ENCODE peak calls at places on chromosomes 12 and 14, in ten cellular contexts. L is A549, A is GM10248, T is adrenal gland, N is HFFc6, U is astrocyte of the cerebellum, X is AG04449, O is Peyer's patch, E is left ventricle myocardium inferior, Z is thyroid gland. I is an unnamed sample.

GRCh38 chr14:84006643-84007137 is 1523.3 kb upstream of the FLRT2 start:
- DNase-seq in L (no peak), A (no peak), T (peak), N (no peak), U (no peak), X (no peak), O (no peak), E (no peak), Z (peak), I (no peak)

GRCh38 chr12:53097564-53098353 is at the start of gene IGFBP6:
- DNase-seq in L (peak), A (peak), T (peak), N (peak), U (no peak), X (no peak), O (peak), E (peak), Z (peak), I (peak)

GRCh38 chr12:8077207-8077606 is 4.9 kb upstream of the NECAP1 start:
- DNase-seq in L (no peak), A (no peak), T (no peak), N (peak), U (peak), X (no peak), O (no peak), E (no peak), Z (no peak), I (no peak)

GRCh38 chr14:62081956-62082355 is 319.7 kb downstream of the SNAPC1 start:
- DNase-seq in L (no peak), A (no peak), T (no peak), N (no peak), U (no peak), X (no peak), O (no peak), E (no peak), Z (no peak), I (no peak)

GRCh38 chr14:76720382-76720813 is 40.9 kb upstream of the VASH1 start:
- DNase-seq in L (no peak), A (peak), T (peak), N (no peak), U (no peak), X (no peak), O (peak), E (peak), Z (peak), I (peak)

GRCh38 chr12:107718606-107719005 is 33.0 kb downstream of the PWP1 start:
- DNase-seq in L (no peak), A (no peak), T (no peak), N (no peak), U (no peak), X (no peak), O (no peak), E (no peak), Z (no peak), I (no peak)

GRCh38 chr14:105026033-105026785 is 5.3 kb upstream of the CDCA4 start:
- DNase-seq in L (no peak), A (peak), T (no peak), N (peak), U (no peak), X (no peak), O (no peak), E (no peak), Z (no peak), I (no peak)

GRCh38 chr12:121214171-121214777 is 4.3 kb downstream of the P2RX4 start:
- DNase-seq in L (no peak), A (no peak), T (no peak), N (peak), U (peak), X (no peak), O (no peak), E (no peak), Z (no peak), I (no peak)

GRCh38 chr14:103003351-103003615 is 54.1 kb downstream of the CDC42BPB start:
- DNase-seq in L (no peak), A (no peak), T (no peak), N (no peak), U (no peak), X (no peak), O (no peak), E (no peak), Z (no peak), I (no peak)

GRCh38 chr12:69027411-69027811 is 94.4 kb upstream of the CPM start:
- DNase-seq in L (no peak), A (no peak), T (no peak), N (peak), U (no peak), X (no peak), O (no peak), E (no peak), Z (no peak), I (no peak)

GRCh38 chr12:58090685-58091084 is 149.3 kb downstream of the ATP23 start:
- DNase-seq in L (no peak), A (no peak), T (no peak), N (no peak), U (no peak), X (no peak), O (no peak), E (no peak), Z (no peak), I (no peak)

GRCh38 chr12:58086006-58086405 is 144.6 kb downstream of the ATP23 start:
- DNase-seq in L (no peak), A (no peak), T (no peak), N (no peak), U (no peak), X (no peak), O (no peak), E (no peak), Z (no peak), I (no peak)

GRCh38 chr12:58086930-58087329 is 145.6 kb downstream of the ATP23 start:
- DNase-seq in L (no peak), A (no peak), T (no peak), N (no peak), U (no peak), X (no peak), O (no peak), E (no peak), Z (no peak), I (no peak)

GRCh38 chr12:58082996-58083395 is 141.6 kb downstream of the ATP23 start:
- DNase-seq in L (no peak), A (no peak), T (no peak), N (no peak), U (no peak), X (no peak), O (no peak), E (no peak), Z (no peak), I (no peak)

GRCh38 chr12:58087428-58088117 is 146.2 kb downstream of the ATP23 start:
- DNase-seq in L (no peak), A (no peak), T (no peak), N (no peak), U (no peak), X (no peak), O (no peak), E (no peak), Z (no peak), I (no peak)
- TF ChIP-seq CTCF in L (no peak), A (no peak), T (no peak), N (no peak), U (no peak), X (no peak), O (no peak), E (no peak), Z (no peak), I (no peak)

DNA sequence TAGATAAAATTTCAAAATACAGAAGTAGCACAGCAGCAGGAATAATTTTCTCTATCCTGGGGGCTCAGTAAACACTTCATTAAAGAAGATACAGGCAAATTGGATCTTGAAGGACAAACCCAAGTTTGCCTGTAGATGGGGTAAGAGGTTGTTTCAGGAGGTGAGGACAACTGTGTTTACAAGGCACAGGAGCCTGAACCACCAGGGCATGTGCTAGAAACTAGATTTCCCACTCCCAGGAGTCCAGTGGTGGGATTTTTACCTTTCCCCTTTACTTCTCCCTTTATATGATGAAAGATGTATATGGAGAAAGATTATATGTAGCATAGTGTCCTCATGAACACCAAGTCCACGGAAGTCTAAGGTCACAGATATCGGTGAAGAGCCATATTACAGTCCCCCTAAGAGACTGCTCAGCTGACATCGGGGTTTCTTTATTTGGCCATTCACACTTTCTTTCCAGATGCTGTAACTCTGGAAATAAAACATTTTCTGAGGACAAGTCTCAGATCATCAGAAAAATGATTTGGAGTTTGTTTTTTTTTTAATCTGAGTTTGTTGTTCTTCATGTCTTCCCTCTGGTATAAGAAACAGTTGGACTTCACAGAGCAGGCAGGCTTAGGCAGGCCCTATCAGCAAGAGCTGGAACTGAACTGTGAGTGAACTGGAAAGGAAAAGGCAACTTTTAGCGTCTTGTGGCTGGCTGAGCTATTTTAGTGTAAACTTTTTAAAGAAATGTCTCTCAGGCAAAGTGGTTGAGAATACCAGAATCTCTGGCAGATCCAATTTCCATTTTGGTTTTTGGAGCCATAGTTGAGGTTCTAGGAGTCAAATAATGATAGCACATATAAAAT is 8.0 kb upstream of the EVL start:
- DNase-seq in L (peak), A (peak), T (no peak), N (peak), U (no peak), X (no peak), O (no peak), E (no peak), Z (no peak), I (no peak)
- TF ChIP-seq CTCF in L (peak), A (peak), T (peak), N (peak), U (peak), X (peak), O (no peak), E (peak), Z (no peak), I (no peak)

DNA sequence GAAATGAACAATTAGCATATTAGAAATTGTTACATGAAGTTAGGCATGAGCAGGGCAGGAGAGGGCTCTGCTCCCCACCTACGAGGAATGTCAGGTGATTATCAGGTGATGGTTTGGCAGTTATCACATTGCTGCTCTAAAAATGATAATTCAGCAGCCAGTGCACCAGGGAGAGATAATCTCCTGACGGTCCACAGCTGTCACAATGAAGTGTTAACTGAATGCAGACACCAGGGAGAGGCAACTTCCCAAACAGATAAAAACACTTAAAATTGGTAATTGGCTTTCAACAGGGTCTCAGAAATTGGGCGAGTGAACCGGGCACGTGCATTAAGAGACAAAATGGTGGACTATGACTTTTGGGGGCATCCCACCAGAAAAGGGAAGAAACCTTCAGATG is 176.0 kb downstream of the GRIP1 start:
- DNase-seq in L (no peak), A (no peak), T (no peak), N (no peak), U (no peak), X (no peak), O (no peak), E (no peak), Z (no peak), I (no peak)
- TF ChIP-seq CTCF in L (no peak), A (no peak), T (no peak), N (no peak), U (no peak), X (no peak), O (no peak), E (no peak), Z (no peak), I (no peak)

GRCh38 chr12:100993916-100994315 is 199.3 kb downstream of the ANO4 start:
- DNase-seq in L (peak), A (no peak), T (no peak), N (no peak), U (no peak), X (no peak), O (no peak), E (no peak), Z (no peak), I (no peak)
- TF ChIP-seq CTCF in L (no peak), A (no peak), T (no peak), N (peak), U (no peak), X (no peak), O (no peak), E (no peak), Z (no peak), I (no peak)

GRCh38 chr12:106345739-106346138 is 11.8 kb upstream of the POLR3B start:
- DNase-seq in L (peak), A (no peak), T (peak), N (peak), U (peak), X (no peak), O (no peak), E (no peak), Z (peak), I (no peak)
- TF ChIP-seq CTCF in L (peak), A (no peak), T (peak), N (peak), U (peak), X (peak), O (no peak), E (peak), Z (no peak), I (no peak)

GRCh38 chr14:58428011-58428807 is 690 bp downstream of the KIAA0586 start:
- DNase-seq in L (peak), A (no peak), T (no peak), N (peak), U (peak), X (no peak), O (no peak), E (no peak), Z (no peak), I (no peak)

GRCh38 chr14:58427289-58428010 is at the start of the genes KIAA0586 and TIMM9:
- DNase-seq in L (peak), A (peak), T (peak), N (peak), U (peak), X (peak), O (peak), E (peak), Z (peak), I (peak)

GRCh38 chr14:58430156-58430555 is 2.6 kb downstream of the KIAA0586 start:
- DNase-seq in L (no peak), A (no peak), T (no peak), N (peak), U (no peak), X (peak), O (no peak), E (no peak), Z (no peak), I (no peak)

GRCh38 chr14:58426819-58427288 is 477 bp downstream of the TIMM9 start:
- DNase-seq in L (peak), A (peak), T (peak), N (peak), U (peak), X (no peak), O (peak), E (peak), Z (peak), I (peak)
- TF ChIP-seq CTCF in L (no peak), A (no peak), T (no peak), N (no peak), U (no peak), X (no peak), O (no peak), E (no peak), Z (no peak), I (no peak)

DNA sequence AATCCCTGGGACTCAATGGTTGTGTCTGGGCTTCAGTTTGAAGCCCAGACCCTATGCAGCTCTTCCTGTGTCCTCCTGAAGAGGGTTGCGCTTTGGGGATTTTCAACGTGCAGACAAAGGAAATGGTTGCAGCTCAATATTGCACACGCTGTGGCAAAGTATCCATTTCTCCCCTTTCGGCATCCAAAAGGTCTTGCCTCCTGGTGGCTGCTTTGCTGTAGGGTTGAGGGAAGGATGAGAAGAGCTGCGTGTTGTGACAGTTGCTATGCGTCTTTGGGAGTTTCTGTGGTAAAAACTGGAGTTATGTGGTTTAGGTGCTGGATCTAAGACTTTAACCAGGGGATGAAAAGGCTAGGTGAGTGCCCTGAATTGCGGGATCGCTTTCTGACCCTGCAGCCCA is 71.0 kb downstream of the ZNF664 start:
- DNase-seq in L (no peak), A (no peak), T (no peak), N (no peak), U (no peak), X (no peak), O (no peak), E (no peak), Z (no peak), I (no peak)
- TF ChIP-seq CTCF in L (no peak), A (no peak), T (no peak), N (no peak), U (no peak), X (no peak), O (no peak), E (no peak), Z (no peak), I (no peak)

DNA sequence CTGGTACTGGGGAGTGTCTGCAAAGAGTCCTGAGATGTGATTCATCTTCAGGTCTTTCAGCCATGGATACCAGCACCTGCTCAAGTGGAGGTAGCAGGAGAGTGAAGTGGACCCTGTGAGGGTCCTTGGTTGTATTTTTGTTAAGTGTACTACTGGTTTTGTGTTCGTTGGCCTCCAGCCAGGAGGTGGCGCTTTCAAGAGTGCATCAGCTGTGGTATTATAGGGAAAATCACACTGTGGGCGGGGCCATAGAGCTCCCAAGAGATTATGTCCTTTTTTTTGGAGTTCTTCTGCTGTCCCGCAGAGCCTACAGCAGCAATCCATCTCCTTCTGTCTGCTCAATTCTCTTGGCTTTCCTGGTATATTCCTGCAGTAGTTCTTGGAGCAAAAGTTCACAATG is 66.8 kb downstream of the SPATA7 start:
- DNase-seq in L (peak), A (no peak), T (no peak), N (no peak), U (no peak), X (no peak), O (no peak), E (no peak), Z (peak), I (no peak)
- TF ChIP-seq CTCF in L (no peak), A (no peak), T (no peak), N (no peak), U (no peak), X (no peak), O (no peak), E (no peak), Z (no peak), I (no peak)